ENCODE peak calls at places on chromosomes 5 and 9, in six cellular contexts. G, Q, C, M, U and J are unnamed samples.

GRCh38 chr5:56169281-56169680 is 63.8 kb downstream of the ANKRD55 start:
- ATAC-seq in Q (no peak), M (no peak), U (no peak), G (no peak), C (no peak), J (no peak)

GRCh38 chr9:90838098-90838497 is 36.5 kb downstream of the SYK start:
- ATAC-seq in M (no peak), C (no peak), G (peak), U (no peak), Q (no peak), J (no peak)

GRCh38 chr5:37721447-37721871 is 118.4 kb downstream of the GDNF start:
- ATAC-seq in C (no peak), Q (no peak), M (no peak), G (no peak), U (no peak), J (no peak)

GRCh38 chr5:95081500-95082355 is 203.2 kb downstream of the MCTP1 start:
- ATAC-seq in Q (peak), G (peak), U (peak), M (peak), C (peak), J (peak)

GRCh38 chr5:157994271-157994691 is 135.3 kb upstream of the CLINT1 start:
- ATAC-seq in C (no peak), M (no peak), Q (peak), U (no peak), G (no peak), J (no peak)

GRCh38 chr5:31853398-31854135 is 214.6 kb downstream of the PDZD2 start:
- ATAC-seq in Q (peak), G (peak), U (no peak), M (no peak), C (no peak), J (no peak)

GRCh38 chr5:14745188-14745563 is 80.7 kb downstream of the OTULIN start:
- ATAC-seq in Q (no peak), M (peak), U (peak), C (peak), G (no peak), J (no peak)

GRCh38 chr5:171391996-171392577 is 4.4 kb downstream of the NPM1 start:
- ATAC-seq in M (no peak), U (no peak), G (no peak), C (no peak), Q (no peak), J (no peak)

GRCh38 chr5:134545070-134545868 is 19.8 kb downstream of the JADE2 start:
- ATAC-seq in G (no peak), U (no peak), M (peak), C (no peak), Q (peak), J (peak)

GRCh38 chr5:154478224-154478565 is at the start of gene HAND1:
- ATAC-seq in M (peak), Q (no peak), G (peak), C (peak), U (no peak), J (peak)

GRCh38 chr5:56383761-56384160 is 150.6 kb upstream of the ANKRD55 start:
- ATAC-seq in Q (no peak), U (no peak), C (no peak), G (no peak), M (peak), J (no peak)

GRCh38 chr5:42302186-42302585 is 121.1 kb upstream of the GHR start:
- ATAC-seq in M (no peak), Q (no peak), G (no peak), U (no peak), C (no peak), J (no peak)

GRCh38 chr5:52892242-52892878 is 96.8 kb upstream of the ITGA2 start:
- ATAC-seq in C (peak), M (no peak), U (no peak), G (no peak), Q (no peak), J (no peak)

GRCh38 chr9:90999425-91000397 is 198.1 kb downstream of the SYK start:
- ATAC-seq in M (no peak), C (peak), U (peak), Q (no peak), G (no peak), J (no peak)

GRCh38 chr5:178312900-178313299 is 80.3 kb upstream of the PHYKPL start:
- ATAC-seq in M (no peak), U (no peak), C (peak), Q (no peak), G (no peak), J (peak)

GRCh38 chr5:64923151-64923685 is 154.5 kb downstream of the CWC27 start:
- ATAC-seq in C (no peak), G (no peak), U (no peak), M (peak), Q (no peak), J (no peak)

GRCh38 chr5:75617746-75618352 is 6.6 kb downstream of the ANKDD1B start:
- ATAC-seq in C (no peak), M (no peak), U (no peak), G (no peak), Q (no peak), J (no peak)

GRCh38 chr5:90888511-90889324 is 330.1 kb downstream of the ADGRV1 start:
- ATAC-seq in Q (no peak), U (peak), C (peak), M (peak), G (no peak), J (no peak)

GRCh38 chr5:82991678-82992323 is 85.4 kb downstream of the TMEM167A start:
- ATAC-seq in Q (no peak), G (no peak), U (no peak), M (no peak), C (no peak), J (no peak)

GRCh38 chr9:80020530-80020929 is 448.8 kb downstream of the TLE4 start:
- ATAC-seq in U (no peak), G (no peak), Q (no peak), C (no peak), M (no peak), J (no peak)

GRCh38 chr5:170974487-170974886 is 112.7 kb downstream of the RANBP17 start:
- ATAC-seq in Q (no peak), M (peak), C (no peak), U (no peak), G (no peak), J (no peak)

GRCh38 chr5:32116574-32117313 is 57.4 kb downstream of the GOLPH3 start:
- ATAC-seq in G (no peak), U (no peak), M (no peak), C (no peak), Q (no peak), J (no peak)

GRCh38 chr9:6873862-6874261 is 116.1 kb downstream of the KDM4C start:
- ATAC-seq in M (peak), Q (no peak), C (no peak), G (no peak), U (no peak), J (no peak)

GRCh38 chr9:69465473-69465872 is 140.5 kb downstream of the ENTREP1 start:
- ATAC-seq in C (peak), Q (no peak), U (peak), M (peak), G (no peak), J (peak)

GRCh38 chr9:92887880-92888338 is 10.1 kb upstream of the ZNF484 start:
- ATAC-seq in G (no peak), U (no peak), M (no peak), Q (peak), C (no peak), J (no peak)

GRCh38 chr5:133892306-133892705 is 76.1 kb downstream of the C5orf15 start:
- ATAC-seq in M (no peak), C (no peak), U (no peak), G (no peak), Q (no peak), J (no peak)

GRCh38 chr5:138844812-138845513 is 30.2 kb downstream of the LRRTM2 start:
- ATAC-seq in Q (no peak), G (no peak), C (no peak), U (peak), M (peak), J (peak)

GRCh38 chr5:40429258-40430111 is 250.2 kb upstream of the PTGER4 start:
- ATAC-seq in Q (peak), U (peak), C (peak), G (no peak), M (peak), J (peak)

GRCh38 chr5:158796812-158797497 is 302.8 kb downstream of the EBF1 start:
- ATAC-seq in C (peak), U (peak), Q (no peak), G (no peak), M (peak), J (peak)

GRCh38 chr5:105817416-105817815 is 1853.3 kb downstream of the EFNA5 start:
- ATAC-seq in M (no peak), U (no peak), C (no peak), Q (no peak), G (no peak), J (no peak)

GRCh38 chr9:136582977-136583735 is 37.3 kb upstream of the NOTCH1 start:
- ATAC-seq in M (no peak), U (no peak), Q (no peak), C (no peak), G (no peak), J (no peak)

GRCh38 chr9:120464176-120464575 is 115.8 kb downstream of the CDK5RAP2 start:
- ATAC-seq in C (peak), Q (no peak), U (no peak), M (no peak), G (no peak), J (peak)

GRCh38 chr9:3473402-3473801 is 52.4 kb downstream of the RFX3 start:
- ATAC-seq in Q (peak), M (no peak), U (no peak), C (no peak), G (no peak), J (no peak)

GRCh38 chr9:84772511-84772910 is 103.0 kb downstream of the NTRK2 start:
- ATAC-seq in Q (no peak), M (no peak), U (no peak), C (no peak), G (no peak), J (no peak)

GRCh38 chr5:23419115-23419514 is 88.3 kb upstream of the PRDM9 start:
- ATAC-seq in G (peak), C (peak), M (no peak), Q (no peak), U (no peak), J (no peak)

GRCh38 chr5:151058301-151058700 is 22.5 kb downstream of the TNIP1 start:
- ATAC-seq in M (no peak), Q (no peak), U (no peak), C (no peak), G (no peak), J (no peak)

GRCh38 chr5:142501890-142502289 is 177.1 kb upstream of the SPRY4 start:
- ATAC-seq in U (no peak), Q (no peak), C (no peak), G (peak), M (no peak), J (no peak)

GRCh38 chr5:113187879-113188278 is 211.3 kb downstream of the DCP2 start:
- ATAC-seq in Q (no peak), C (no peak), M (no peak), U (no peak), G (no peak), J (no peak)

GRCh38 chr5:15421798-15422456 is 78.1 kb upstream of the FBXL7 start:
- ATAC-seq in U (peak), G (no peak), C (no peak), M (peak), Q (no peak), J (peak)

GRCh38 chr5:58482536-58482935 is 8.7 kb upstream of the GAPT start:
- ATAC-seq in G (no peak), C (peak), U (no peak), Q (no peak), M (no peak), J (no peak)

DNA sequence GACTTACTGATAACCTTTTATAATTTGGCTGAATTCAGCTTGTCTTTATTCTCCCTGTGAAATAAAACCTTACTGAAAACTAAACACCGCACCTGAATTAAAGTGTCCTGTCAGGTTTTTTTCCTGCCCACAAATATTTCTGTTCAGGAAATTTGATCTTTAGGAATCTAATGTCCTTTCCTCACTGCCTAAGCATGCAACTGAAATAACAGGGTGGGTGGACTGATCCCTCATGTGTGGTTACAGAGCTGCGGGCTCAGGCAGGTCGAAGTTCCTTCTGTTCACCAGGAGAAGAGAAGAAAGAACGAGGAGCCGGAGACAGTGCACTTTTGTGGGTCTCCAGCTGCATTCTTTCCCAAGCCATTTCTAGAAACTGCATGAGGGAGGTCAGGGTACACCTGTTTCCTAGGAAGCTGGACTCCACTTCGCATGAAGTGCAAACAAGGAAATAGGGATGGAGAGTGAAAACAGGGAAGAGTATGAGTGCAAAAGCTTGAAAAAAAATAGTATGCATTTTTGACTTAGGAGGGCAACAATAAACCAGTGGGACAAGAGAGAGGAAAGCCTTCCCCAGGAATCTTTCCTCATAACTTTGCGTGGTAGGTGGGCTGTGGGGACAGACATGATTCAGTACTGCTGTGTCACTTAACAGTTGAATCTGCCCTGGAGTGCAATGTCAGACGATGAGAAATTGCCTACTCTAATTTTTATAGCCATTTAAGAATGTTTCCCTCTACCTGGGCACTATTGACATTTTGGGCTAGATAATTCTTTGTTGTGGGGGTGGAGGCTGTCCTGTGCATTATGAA is 60.2 kb downstream of the GCNT1 start:
- ATAC-seq in C (no peak), M (no peak), G (no peak), U (no peak), Q (no peak), J (no peak)
- H3K27ac ChIP-seq in C (no peak), M (no peak), G (no peak), U (no peak), Q (no peak), J (no peak)

DNA sequence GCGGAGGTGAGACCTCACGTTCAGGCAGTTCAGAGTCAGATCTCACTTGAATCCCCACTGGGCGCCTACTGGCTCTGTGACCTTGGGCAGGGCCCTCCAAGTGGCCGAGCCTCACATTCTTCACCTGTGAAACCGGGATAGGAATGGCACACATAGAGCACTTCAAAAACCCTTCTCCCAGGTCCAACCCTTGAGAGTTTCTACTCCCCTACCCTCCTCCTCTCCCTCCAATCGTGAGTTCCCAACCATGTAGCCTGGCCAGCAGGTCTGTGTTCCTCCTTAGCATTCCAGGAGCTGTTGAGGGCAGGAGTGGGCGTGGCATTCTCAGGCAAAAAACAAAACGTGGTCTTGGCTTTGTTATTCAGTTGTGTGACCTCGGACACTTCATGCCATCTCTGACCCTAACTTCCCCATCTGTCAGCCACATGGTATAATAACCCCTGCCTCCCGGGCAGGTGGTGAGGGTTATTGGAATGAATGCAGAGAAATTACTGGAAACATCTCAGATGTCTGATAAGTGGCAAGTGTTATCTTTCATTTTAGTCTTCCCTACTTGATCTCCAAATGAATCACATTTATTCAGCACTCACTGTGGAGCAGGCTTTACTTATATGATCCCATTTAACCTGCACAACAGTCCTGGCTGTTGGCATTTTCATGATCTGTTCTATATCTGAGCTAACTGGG is 112.8 kb upstream of the BOD1 start:
- ATAC-seq in G (peak), Q (no peak), U (no peak), C (no peak), M (no peak), J (no peak)
- H3K27ac ChIP-seq in G (no peak), Q (no peak), U (no peak), C (no peak), M (no peak), J (no peak)

GRCh38 chr5:21209404-21209803 is 1221.4 kb upstream of the CDH18 start:
- ATAC-seq in Q (no peak), U (no peak), G (no peak), M (no peak), C (no peak), J (no peak)

DNA sequence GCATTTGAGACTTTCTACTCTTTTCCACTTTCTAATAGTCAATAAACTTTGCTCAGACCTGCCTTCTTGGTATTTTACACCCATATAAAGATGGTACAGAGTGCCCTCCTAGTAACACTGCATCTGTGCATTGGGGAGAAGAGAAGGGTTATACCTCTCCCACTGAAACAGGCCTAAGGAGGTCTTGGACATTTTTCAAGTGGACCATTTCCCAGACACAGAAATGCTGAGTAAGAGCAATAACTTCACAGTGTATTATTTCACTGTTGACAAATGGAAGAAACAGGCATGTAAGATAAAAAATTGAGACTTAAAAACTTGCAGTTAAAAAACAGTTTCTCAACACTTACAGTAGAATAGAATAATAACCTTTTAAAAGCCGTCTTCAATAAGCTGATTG is 1224.0 kb upstream of the CDH18 start:
- ATAC-seq in C (no peak), G (no peak), M (no peak), U (no peak), Q (no peak), J (no peak)
- H3K27ac ChIP-seq in C (no peak), G (no peak), M (no peak), U (no peak), Q (no peak), J (no peak)

DNA sequence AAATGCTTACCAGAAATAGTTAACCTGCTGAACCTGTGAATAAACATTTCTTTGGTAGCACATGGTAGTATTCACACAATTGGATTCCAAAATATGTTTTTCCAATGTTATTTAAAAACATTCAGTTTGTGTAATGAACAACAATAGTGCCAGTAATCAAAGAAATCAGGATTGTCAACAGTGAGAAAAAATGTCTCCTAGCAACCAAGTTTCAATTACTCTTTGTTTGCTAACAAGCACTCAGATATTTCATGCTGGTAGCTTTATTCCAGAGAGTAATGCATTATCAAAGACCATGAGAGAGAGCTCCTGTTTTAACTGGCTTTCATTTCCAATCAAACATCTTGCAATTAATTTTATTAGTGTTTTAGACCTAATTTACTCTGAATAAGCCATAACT is 768.1 kb upstream of the GRAMD2B start:
- ATAC-seq in Q (no peak), C (no peak), G (no peak), U (no peak), M (no peak), J (no peak)
- H3K27ac ChIP-seq in Q (no peak), C (no peak), G (no peak), U (no peak), M (no peak), J (no peak)

GRCh38 chr9:88811511-88811910 is 179.8 kb upstream of the S1PR3 start:
- ATAC-seq in M (no peak), C (no peak), Q (no peak), G (no peak), U (no peak), J (no peak)
- H3K27ac ChIP-seq in M (no peak), C (no peak), Q (no peak), G (no peak), U (no peak), J (no peak)